ENCODE peak calls at places on chromosomes 5 and 9, in four cellular contexts. X, E, F and Y are unnamed samples.

GRCh38 chr9:95023217-95024003 is 294.1 kb downstream of the FANCC start:
- DNase-seq in X (no peak), F (no peak), E (peak), Y (no peak)

GRCh38 chr5:175710361-175710760 is 52.5 kb downstream of the HRH2 start:
- DNase-seq in X (no peak), F (no peak), E (no peak), Y (no peak)

GRCh38 chr5:172735141-172735831 is 35.7 kb downstream of the DUSP1 start:
- DNase-seq in X (no peak), E (no peak), F (no peak), Y (no peak)

GRCh38 chr5:151745071-151745705 is 13.2 kb downstream of the ATOX1 start:
- DNase-seq in X (no peak), E (peak), F (peak), Y (no peak)

GRCh38 chr9:122188369-122188768 is 28.7 kb downstream of the MORN5 start:
- DNase-seq in X (no peak), F (no peak), E (no peak), Y (no peak)

GRCh38 chr5:98839469-98840383 is 66.3 kb downstream of the RGMB start:
- DNase-seq in E (peak), F (no peak), X (no peak), Y (peak)

GRCh38 chr9:123749580-123750202 is 180.2 kb downstream of the DENND1A start:
- DNase-seq in F (no peak), X (no peak), E (peak), Y (peak)

GRCh38 chr5:81400375-81400774 is 6.4 kb upstream of the ACOT12 start:
- DNase-seq in E (no peak), X (no peak), F (no peak), Y (no peak)

GRCh38 chr9:99299214-99300102 is 77.4 kb downstream of the SEC61B start:
- DNase-seq in E (peak), X (peak), F (no peak), Y (no peak)

GRCh38 chr5:132425009-132425937 is 55.8 kb downstream of the SLC22A5 start:
- DNase-seq in F (no peak), E (peak), X (no peak), Y (peak)

GRCh38 chr5:60334281-60334713 is 365.7 kb downstream of the DEPDC1B start:
- DNase-seq in F (no peak), E (peak), X (no peak), Y (no peak)

GRCh38 chr9:135921749-135922310 is 14.5 kb upstream of the CAMSAP1 start:
- DNase-seq in E (no peak), X (no peak), F (no peak), Y (no peak)

GRCh38 chr5:151578326-151579025 is 12.7 kb downstream of the FAT2 start:
- DNase-seq in E (no peak), X (no peak), F (no peak), Y (no peak)

GRCh38 chr9:9820411-9820810 is 792.4 kb downstream of the PTPRD start:
- DNase-seq in E (peak), X (no peak), F (no peak), Y (no peak)
- H3K27ac ChIP-seq in E (no peak), X (no peak), F (no peak), Y (no peak)

DNA sequence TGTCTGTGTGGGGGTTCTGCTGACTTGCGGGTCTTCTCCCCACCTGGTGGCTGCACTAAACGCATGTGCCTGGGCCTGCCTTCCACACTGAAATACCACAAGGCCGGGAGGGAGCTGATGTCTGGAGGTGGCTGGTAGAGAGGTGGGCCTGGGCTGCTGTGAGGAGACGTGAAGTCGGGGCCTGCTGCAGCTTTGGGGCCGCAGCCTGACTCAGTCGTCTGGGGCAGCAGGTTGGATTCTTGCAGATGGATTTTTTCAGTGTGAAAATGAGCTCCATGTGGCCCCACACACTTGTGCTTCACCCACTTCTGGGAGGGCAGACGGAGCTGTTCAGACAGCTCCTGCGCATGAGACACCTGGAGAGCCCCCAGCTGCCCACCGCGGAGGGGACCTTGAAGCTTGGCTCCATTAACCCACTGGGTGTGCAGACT is 29.3 kb downstream of the COL5A1 start:
- DNase-seq in E (peak), X (no peak), F (no peak), Y (no peak)
- H3K27ac ChIP-seq in E (no peak), X (no peak), F (no peak), Y (no peak)

GRCh38 chr9:121122450-121123032 is 47.8 kb downstream of the CNTRL start:
- DNase-seq in X (no peak), E (no peak), F (no peak), Y (peak)
- H3K27ac ChIP-seq in X (no peak), E (peak), F (no peak), Y (peak)

DNA sequence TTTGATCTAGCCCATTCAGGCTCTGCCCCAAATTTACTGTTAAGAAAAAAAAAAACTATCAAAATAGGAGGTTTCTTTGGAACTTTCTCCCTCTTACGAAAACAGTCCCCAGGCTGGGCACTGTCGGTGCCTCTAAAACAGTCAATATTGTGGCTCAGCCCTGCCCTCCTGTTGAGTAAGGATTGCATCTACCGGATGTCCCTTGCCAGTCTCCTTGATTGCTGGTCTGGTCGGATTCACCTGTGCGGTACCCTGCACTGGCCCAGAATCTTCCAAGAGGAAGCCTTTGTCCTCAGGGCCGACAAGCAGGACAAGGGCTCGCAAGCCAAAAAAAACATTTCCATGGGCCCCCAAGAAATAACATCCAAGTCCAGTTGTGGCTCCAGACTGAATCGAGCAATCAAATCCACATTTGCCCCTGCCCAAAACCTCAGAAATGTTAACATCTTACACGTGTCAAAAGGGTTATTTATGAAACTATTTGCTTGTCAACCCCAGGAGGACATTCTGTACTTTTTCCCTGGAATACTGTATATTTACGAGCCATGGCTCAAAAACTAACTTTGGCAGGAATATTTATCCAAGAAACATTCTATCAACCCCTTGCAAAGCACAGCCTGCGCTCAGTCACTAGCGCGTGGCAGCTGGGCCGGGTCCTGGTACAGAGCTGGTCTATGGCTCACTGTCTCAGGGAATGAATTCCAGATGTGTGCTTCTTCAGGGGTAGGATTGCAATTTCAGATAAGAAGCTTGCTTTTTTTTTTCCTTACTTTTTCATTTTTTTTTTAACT is 129.2 kb upstream of the ADRA1B start:
- DNase-seq in E (peak), X (no peak), F (no peak), Y (no peak)
- H3K27ac ChIP-seq in E (no peak), X (no peak), F (no peak), Y (no peak)

GRCh38 chr9:36164361-36164760 is 4.8 kb upstream of the CCIN start:
- DNase-seq in E (no peak), F (no peak), X (no peak), Y (no peak)
- H3K27ac ChIP-seq in E (no peak), F (no peak), X (no peak), Y (no peak)

GRCh38 chr9:127860779-127861178 is 6.3 kb upstream of the ENG start:
- DNase-seq in X (no peak), E (no peak), F (no peak), Y (no peak)

GRCh38 chr9:127860260-127860659 is 5.8 kb upstream of the ENG start:
- DNase-seq in X (no peak), E (no peak), F (no peak), Y (no peak)

GRCh38 chr9:127865645-127866464 is 11.4 kb upstream of the ENG start:
- DNase-seq in E (no peak), X (no peak), F (no peak), Y (peak)

GRCh38 chr9:127862075-127863011 is 7.9 kb upstream of the ENG start:
- DNase-seq in E (no peak), X (no peak), F (no peak), Y (peak)

GRCh38 chr9:127863179-127863578 is 8.7 kb upstream of the ENG start:
- DNase-seq in F (no peak), X (no peak), E (no peak), Y (no peak)
- H3K27ac ChIP-seq in F (peak), X (no peak), E (no peak), Y (no peak)